ENCODE peak calls at places on chromosomes 16 and 17, in six cellular contexts. One of them, this sample, is unnamed.

GRCh38 chr16:1291576-1291974 is 17.9 kb upstream of the UBE2I start:
- DNase-seq in hypothalamus: no peak
- DNase-seq in AG09309: no peak
- DNase-seq in GM12865: no peak
- DNase-seq in posterior cingulate gyrus: no peak
- DNase-seq in Right ventricle myocardium superior: no peak
- DNase-seq in this sample: no peak

GRCh38 chr17:76452102-76452645 is 778 bp downstream of the UBE2O start:
- DNase-seq in hypothalamus: no peak
- DNase-seq in AG09309: no peak
- DNase-seq in GM12865: no peak
- DNase-seq in posterior cingulate gyrus: peak
- DNase-seq in Right ventricle myocardium superior: no peak
- DNase-seq in this sample: no peak

GRCh38 chr17:17171991-17172939 is 33.9 kb downstream of the PLD6 start:
- DNase-seq in hypothalamus: no peak
- DNase-seq in AG09309: no peak
- DNase-seq in GM12865: no peak
- DNase-seq in posterior cingulate gyrus: peak
- DNase-seq in Right ventricle myocardium superior: peak
- DNase-seq in this sample: peak

GRCh38 chr17:49022391-49022941 is 25.3 kb downstream of the IGF2BP1 start:
- DNase-seq in hypothalamus: no peak
- DNase-seq in AG09309: no peak
- DNase-seq in GM12865: no peak
- DNase-seq in posterior cingulate gyrus: no peak
- DNase-seq in Right ventricle myocardium superior: no peak
- DNase-seq in this sample: peak

GRCh38 chr17:66791337-66791736 is 43.6 kb upstream of the CACNG5 start:
- DNase-seq in hypothalamus: peak
- DNase-seq in AG09309: no peak
- DNase-seq in GM12865: no peak
- DNase-seq in posterior cingulate gyrus: peak
- DNase-seq in Right ventricle myocardium superior: no peak
- DNase-seq in this sample: no peak

GRCh38 chr16:48536600-48537200 is 73.3 kb downstream of the N4BP1 start:
- DNase-seq in hypothalamus: no peak
- DNase-seq in AG09309: no peak
- DNase-seq in GM12865: peak
- DNase-seq in posterior cingulate gyrus: no peak
- DNase-seq in Right ventricle myocardium superior: no peak
- DNase-seq in this sample: no peak

GRCh38 chr17:7239091-7240027 is at the start of gene PHF23:
- DNase-seq in hypothalamus: peak
- DNase-seq in AG09309: peak
- DNase-seq in GM12865: peak
- DNase-seq in posterior cingulate gyrus: peak
- DNase-seq in Right ventricle myocardium superior: peak
- DNase-seq in this sample: peak

GRCh38 chr16:27726621-27727275 is 176.8 kb downstream of the KATNIP start:
- DNase-seq in hypothalamus: no peak
- DNase-seq in AG09309: no peak
- DNase-seq in GM12865: no peak
- DNase-seq in posterior cingulate gyrus: no peak
- DNase-seq in Right ventricle myocardium superior: no peak
- DNase-seq in this sample: no peak

GRCh38 chr16:2523801-2524231 is 3.6 kb downstream of the AMDHD2 start:
- DNase-seq in hypothalamus: no peak
- DNase-seq in AG09309: no peak
- DNase-seq in GM12865: no peak
- DNase-seq in posterior cingulate gyrus: no peak
- DNase-seq in Right ventricle myocardium superior: peak
- DNase-seq in this sample: no peak

GRCh38 chr17:4947411-4948165 is 742 bp downstream of the PFN1 start:
- DNase-seq in hypothalamus: peak
- DNase-seq in AG09309: no peak
- DNase-seq in GM12865: peak
- DNase-seq in posterior cingulate gyrus: no peak
- DNase-seq in Right ventricle myocardium superior: peak
- DNase-seq in this sample: peak

GRCh38 chr17:78159575-78160158 is 8.7 kb upstream of the SYNGR2 start:
- DNase-seq in hypothalamus: no peak
- DNase-seq in AG09309: peak
- DNase-seq in GM12865: peak
- DNase-seq in posterior cingulate gyrus: no peak
- DNase-seq in Right ventricle myocardium superior: no peak
- DNase-seq in this sample: no peak

GRCh38 chr16:82061861-82062525 is 26.9 kb downstream of the HSD17B2 start:
- DNase-seq in hypothalamus: no peak
- DNase-seq in AG09309: no peak
- DNase-seq in GM12865: peak
- DNase-seq in posterior cingulate gyrus: no peak
- DNase-seq in Right ventricle myocardium superior: no peak
- DNase-seq in this sample: peak

GRCh38 chr17:79754359-79754758 is 23.6 kb upstream of the CBX2 start:
- DNase-seq in hypothalamus: no peak
- DNase-seq in AG09309: no peak
- DNase-seq in GM12865: no peak
- DNase-seq in posterior cingulate gyrus: peak
- DNase-seq in Right ventricle myocardium superior: peak
- DNase-seq in this sample: no peak

GRCh38 chr16:64182985-64183384 is 938.9 kb downstream of the CDH11 start:
- DNase-seq in hypothalamus: no peak
- DNase-seq in AG09309: no peak
- DNase-seq in GM12865: no peak
- DNase-seq in posterior cingulate gyrus: no peak
- DNase-seq in Right ventricle myocardium superior: no peak
- DNase-seq in this sample: no peak

GRCh38 chr17:68843522-68843921 is 111.7 kb downstream of the ABCA8 start:
- DNase-seq in hypothalamus: no peak
- DNase-seq in AG09309: no peak
- DNase-seq in GM12865: peak
- DNase-seq in posterior cingulate gyrus: no peak
- DNase-seq in Right ventricle myocardium superior: no peak
- DNase-seq in this sample: no peak

GRCh38 chr16:4064950-4065352 is 51.3 kb downstream of the ADCY9 start:
- DNase-seq in hypothalamus: no peak
- DNase-seq in AG09309: no peak
- DNase-seq in GM12865: no peak
- DNase-seq in posterior cingulate gyrus: no peak
- DNase-seq in Right ventricle myocardium superior: no peak
- DNase-seq in this sample: no peak

GRCh38 chr17:59505610-59506276 is 59.7 kb upstream of the DHX40 start:
- DNase-seq in hypothalamus: no peak
- DNase-seq in AG09309: no peak
- DNase-seq in GM12865: no peak
- DNase-seq in posterior cingulate gyrus: no peak
- DNase-seq in Right ventricle myocardium superior: no peak
- DNase-seq in this sample: no peak

GRCh38 chr17:69235338-69236058 is 6.9 kb upstream of the ABCA10 start:
- DNase-seq in hypothalamus: peak
- DNase-seq in AG09309: peak
- DNase-seq in GM12865: peak
- DNase-seq in posterior cingulate gyrus: peak
- DNase-seq in Right ventricle myocardium superior: peak
- DNase-seq in this sample: peak

This sample was measured in K562.